ENCODE peak calls at places on chromosomes 11 and 22, in four cellular contexts. One of them, this sample, is unnamed.

GRCh38 chr11:106012744-106013143 is 9.3 kb downstream of the MSANTD4 start:
- DNase-seq in heart right ventricle: peak; percentile 29
- DNase-seq in AG04450: peak; percentile 72
- DNase-seq in stomach: no peak
- DNase-seq in this sample: peak; percentile 96

GRCh38 chr11:1734571-1735081 is 15.8 kb downstream of the IFITM10 start:
- DNase-seq in heart right ventricle: no peak
- DNase-seq in AG04450: no peak
- DNase-seq in stomach: no peak
- DNase-seq in this sample: no peak

GRCh38 chr11:106187860-106188456 is 110.5 kb downstream of the AASDHPPT start:
- DNase-seq in heart right ventricle: no peak
- DNase-seq in AG04450: no peak
- DNase-seq in stomach: no peak
- DNase-seq in this sample: no peak

GRCh38 chr11:12687740-12688139 is 13.5 kb downstream of the TEAD1 start:
- DNase-seq in heart right ventricle: no peak
- DNase-seq in AG04450: no peak
- DNase-seq in stomach: no peak
- DNase-seq in this sample: no peak

GRCh38 chr22:22616636-22617035 is 27.8 kb upstream of the GGTLC2 start:
- DNase-seq in heart right ventricle: no peak
- DNase-seq in AG04450: no peak
- DNase-seq in stomach: no peak
- DNase-seq in this sample: no peak

GRCh38 chr11:17014774-17015638 is 792 bp upstream of the PLEKHA7 start:
- DNase-seq in heart right ventricle: no peak
- DNase-seq in AG04450: no peak
- DNase-seq in stomach: peak; percentile 66
- DNase-seq in this sample: peak; percentile 45

GRCh38 chr11:84795698-84796097 is 831.4 kb downstream of the DLG2 start:
- DNase-seq in heart right ventricle: no peak
- DNase-seq in AG04450: no peak
- DNase-seq in stomach: no peak
- DNase-seq in this sample: no peak

GRCh38 chr11:36056160-36056751 is 112.4 kb downstream of the LDLRAD3 start:
- DNase-seq in heart right ventricle: no peak
- DNase-seq in AG04450: no peak
- DNase-seq in stomach: no peak
- DNase-seq in this sample: peak; percentile 26

GRCh38 chr11:76592025-76592914 is 78.3 kb downstream of the LRRC32 start:
- DNase-seq in heart right ventricle: no peak
- DNase-seq in AG04450: no peak
- DNase-seq in stomach: no peak
- DNase-seq in this sample: no peak

GRCh38 chr11:48109046-48109666 is 107.5 kb upstream of the OR4B1 start:
- DNase-seq in heart right ventricle: no peak
- DNase-seq in AG04450: no peak
- DNase-seq in stomach: no peak
- DNase-seq in this sample: no peak
- TF ChIP-seq CTCF in heart right ventricle: no peak
- TF ChIP-seq CTCF in AG04450: peak; percentile 51
- TF ChIP-seq CTCF in stomach: peak; percentile 29
- TF ChIP-seq CTCF in this sample: peak; percentile 37

GRCh38 chr11:119332111-119332765 is 2.1 kb upstream of the RNF26 start:
- DNase-seq in heart right ventricle: no peak
- DNase-seq in AG04450: no peak
- DNase-seq in stomach: no peak
- DNase-seq in this sample: no peak

GRCh38 chr11:119335091-119335654 is 846 bp downstream of the RNF26 start:
- DNase-seq in heart right ventricle: no peak
- DNase-seq in AG04450: no peak
- DNase-seq in stomach: no peak
- DNase-seq in this sample: no peak

GRCh38 chr11:119335655-119336543 is 1.6 kb downstream of the RNF26 start:
- DNase-seq in heart right ventricle: no peak
- DNase-seq in AG04450: no peak
- DNase-seq in stomach: no peak
- DNase-seq in this sample: no peak

GRCh38 chr11:119336744-119337469 is 2.6 kb downstream of the RNF26 start:
- DNase-seq in heart right ventricle: no peak
- DNase-seq in AG04450: no peak
- DNase-seq in stomach: no peak
- DNase-seq in this sample: no peak

GRCh38 chr11:119334173-119334930 is at the start of gene RNF26:
- DNase-seq in heart right ventricle: peak; percentile 97
- DNase-seq in AG04450: peak; percentile 93
- DNase-seq in stomach: peak; percentile 95
- DNase-seq in this sample: peak; percentile 98
- H3K4me3 ChIP-seq in heart right ventricle: peak within 1 kb of the TSS; percentile 88
- H3K4me3 ChIP-seq in AG04450: peak within 1 kb of the TSS; percentile 94
- H3K4me3 ChIP-seq in stomach: peak within 1 kb of the TSS; percentile 96
- H3K4me3 ChIP-seq in this sample: peak within 1 kb of the TSS; percentile 89

GRCh38 chr11:75195164-75195962 is 44.5 kb downstream of the SLCO2B1 start:
- DNase-seq in heart right ventricle: peak; percentile 89
- DNase-seq in AG04450: no peak
- DNase-seq in stomach: no peak
- DNase-seq in this sample: no peak
- H3K27me3 ChIP-seq in heart right ventricle: no peaks in the 10 kb centered on the region
- H3K27me3 ChIP-seq in AG04450: peaks cover 57% of the 10 kb centered on the region
- H3K27me3 ChIP-seq in stomach: no peaks in the 10 kb centered on the region
- H3K27me3 ChIP-seq in this sample: no peaks in the 10 kb centered on the region

GRCh38 chr22:37492428-37493344 is 6.5 kb upstream of the MFNG start:
- DNase-seq in heart right ventricle: no peak
- DNase-seq in AG04450: no peak
- DNase-seq in stomach: no peak
- DNase-seq in this sample: peak; percentile 37
- TF ChIP-seq CTCF in heart right ventricle: peak; percentile 15
- TF ChIP-seq CTCF in AG04450: peak; percentile 55
- TF ChIP-seq CTCF in stomach: peak; percentile 11
- TF ChIP-seq CTCF in this sample: peak; percentile 62